ENCODE peak calls at places on chromosomes 2 and 18, in five cellular contexts. N, U, K, Y and X are unnamed samples.

GRCh38 chr18:54155412-54155811 is 69.1 kb downstream of the MBD2 start:
- DNase-seq in N (no peak), Y (no peak), U (no peak), K (no peak), X (no peak)

GRCh38 chr2:20704886-20705285 is 37.9 kb downstream of the GDF7 start:
- DNase-seq in Y (no peak), U (no peak), K (no peak), N (no peak), X (no peak)

GRCh38 chr2:128406629-128407252 is 88.1 kb upstream of the HS6ST1 start:
- DNase-seq in Y (no peak), U (no peak), K (peak), N (no peak), X (no peak)

GRCh38 chr2:147572622-147573021 is 272.2 kb upstream of the ACVR2A start:
- DNase-seq in K (no peak), Y (no peak), U (no peak), N (no peak), X (no peak)

GRCh38 chr2:54665436-54665856 is 58.0 kb upstream of the EML6 start:
- DNase-seq in U (peak), N (peak), K (peak), Y (peak), X (peak)

GRCh38 chr2:60741588-60741987 is 14.5 kb upstream of the PAPOLG start:
- DNase-seq in N (no peak), U (no peak), Y (no peak), K (no peak), X (no peak)

GRCh38 chr2:176843208-176843607 is 369.4 kb upstream of the HNRNPA3 start:
- DNase-seq in K (no peak), Y (no peak), N (no peak), U (no peak), X (no peak)

GRCh38 chr2:191190439-191190838 is 39.6 kb upstream of the STAT4 start:
- DNase-seq in N (no peak), U (no peak), Y (no peak), K (no peak), X (no peak)

GRCh38 chr2:135985826-135986393 is 484 bp upstream of the DARS1 start:
- DNase-seq in Y (no peak), K (no peak), U (no peak), N (no peak), X (no peak)

GRCh38 chr2:46735730-46736493 is 179.7 kb downstream of the MCFD2 start:
- DNase-seq in Y (no peak), N (no peak), U (no peak), K (no peak), X (no peak)

GRCh38 chr2:139773720-139774277 is 993.6 kb upstream of the NXPH2 start:
- DNase-seq in N (no peak), K (no peak), Y (no peak), U (no peak), X (no peak)

GRCh38 chr2:227341553-227341952 is 16.5 kb downstream of the MFF start:
- DNase-seq in K (no peak), N (no peak), U (no peak), Y (no peak), X (no peak)

GRCh38 chr2:69222984-69223658 is 163.9 kb downstream of the GFPT1 start:
- DNase-seq in Y (no peak), U (peak), K (peak), N (peak), X (no peak)

GRCh38 chr2:146837857-146838256 is 1007.0 kb upstream of the ACVR2A start:
- DNase-seq in Y (no peak), N (no peak), K (no peak), U (no peak), X (no peak)

GRCh38 chr2:74778381-74779371 is 55.3 kb upstream of the HK2 start:
- DNase-seq in K (no peak), U (peak), N (peak), Y (no peak), X (peak)

GRCh38 chr2:183172220-183172887 is 48.1 kb downstream of the NUP35 start:
- DNase-seq in K (no peak), U (no peak), N (no peak), Y (no peak), X (no peak)

GRCh38 chr2:138334323-138334722 is 167.2 kb upstream of the SPOPL start:
- DNase-seq in U (no peak), K (no peak), Y (no peak), N (no peak), X (no peak)

GRCh38 chr2:1898461-1899395 is 154.4 kb upstream of the PXDN start:
- DNase-seq in N (no peak), K (no peak), Y (no peak), U (no peak), X (no peak)

GRCh38 chr2:17413031-17413430 is 105.2 kb downstream of the RAD51AP2 start:
- DNase-seq in K (no peak), U (no peak), Y (no peak), N (no peak), X (no peak)

GRCh38 chr2:138193416-138194213 is 229.3 kb downstream of the HNMT start:
- DNase-seq in N (no peak), K (no peak), Y (no peak), U (no peak), X (no peak)

GRCh38 chr2:161169335-161169734 is 9.1 kb downstream of the TANK start:
- DNase-seq in K (no peak), U (no peak), N (no peak), Y (no peak), X (no peak)
- TF ChIP-seq CTCF in K (no peak), U (no peak), N (no peak), Y (no peak), X (no peak)

GRCh38 chr18:33020877-33021276 is 248.1 kb upstream of the KLHL14 start:
- DNase-seq in U (no peak), K (no peak), N (no peak), Y (no peak), X (no peak)

GRCh38 chr18:33022370-33022769 is 249.5 kb upstream of the KLHL14 start:
- DNase-seq in U (no peak), N (no peak), K (no peak), Y (no peak), X (no peak)
- TF ChIP-seq CTCF in U (no peak), N (no peak), K (peak), Y (no peak), X (peak)

GRCh38 chr2:11807156-11808015 is 61.0 kb downstream of the LPIN1 start:
- DNase-seq in N (no peak), U (no peak), Y (no peak), K (no peak), X (no peak)
- TF ChIP-seq CTCF in N (no peak), U (no peak), Y (no peak), K (no peak), X (no peak)

DNA sequence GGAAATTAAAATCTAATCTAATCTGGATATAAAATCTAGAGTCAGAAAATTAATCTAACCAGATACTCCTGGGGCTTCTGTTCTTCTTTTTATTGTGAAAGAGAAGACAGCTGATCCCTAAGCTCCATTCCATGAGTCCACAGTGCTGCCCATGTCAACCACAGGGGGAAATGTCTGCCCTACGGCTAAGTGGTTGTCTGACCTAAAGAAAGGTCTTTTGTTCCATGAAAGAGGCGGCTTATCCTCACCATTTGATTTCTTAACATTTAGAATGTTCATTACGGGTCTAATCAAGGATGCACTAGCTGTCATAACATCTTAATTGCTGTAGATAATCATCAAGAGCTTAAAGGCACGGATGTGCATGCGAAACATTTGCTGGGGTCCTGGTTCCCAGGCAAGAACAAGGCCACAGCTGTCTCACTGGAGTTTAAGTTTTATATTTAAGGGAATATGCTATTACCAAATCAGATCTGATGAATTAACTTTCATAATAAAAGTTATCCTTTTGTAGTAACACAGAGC is 162.6 kb downstream of the PAX3 start:
- DNase-seq in K (no peak), U (no peak), Y (no peak), N (no peak), X (no peak)
- TF ChIP-seq CTCF in K (no peak), U (no peak), Y (no peak), N (no peak), X (no peak)

DNA sequence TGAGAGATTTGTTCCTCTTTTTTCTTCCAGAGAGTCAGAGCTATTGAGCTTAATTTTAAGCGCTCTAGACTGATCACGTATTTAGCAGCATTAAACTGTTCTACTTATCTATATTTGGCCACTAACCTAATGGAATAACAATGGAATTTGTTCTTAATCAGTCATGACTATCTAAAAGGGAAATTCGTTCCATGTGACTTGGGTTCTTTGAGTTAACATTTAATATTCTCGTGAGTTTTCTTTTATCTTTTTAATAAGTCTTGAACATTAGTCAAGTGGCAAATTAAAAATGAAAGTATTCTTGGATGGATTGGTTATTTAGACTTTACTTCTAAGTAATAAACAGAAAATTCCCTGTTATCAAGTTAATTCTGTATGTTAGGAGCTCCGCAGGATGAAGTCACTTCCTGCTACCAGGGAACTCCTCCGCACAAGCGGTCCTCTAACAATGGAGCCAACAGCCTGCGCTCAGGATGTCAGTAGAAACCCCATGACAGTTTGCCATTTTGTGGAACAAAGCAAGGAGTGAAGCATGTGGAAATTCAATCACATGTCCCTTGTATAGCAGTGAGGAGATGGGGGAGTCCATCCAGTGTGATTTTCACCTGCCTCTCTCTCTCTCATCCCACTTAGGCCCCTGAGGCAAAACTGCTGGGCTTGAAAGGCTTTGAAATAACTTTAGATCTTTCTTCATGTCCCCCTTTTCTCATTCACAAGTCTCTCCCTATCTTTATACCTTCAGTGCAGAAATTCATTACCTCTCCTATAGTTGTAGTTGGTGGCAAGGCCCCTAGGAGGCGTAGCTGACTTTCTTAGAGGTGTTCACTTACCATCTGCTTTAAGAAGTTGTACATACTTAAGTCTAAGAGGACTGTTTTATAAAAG is 138.1 kb downstream of the WDR7 start:
- DNase-seq in N (no peak), K (peak), U (peak), Y (peak), X (peak)
- TF ChIP-seq CTCF in N (peak), K (peak), U (peak), Y (peak), X (peak)

DNA sequence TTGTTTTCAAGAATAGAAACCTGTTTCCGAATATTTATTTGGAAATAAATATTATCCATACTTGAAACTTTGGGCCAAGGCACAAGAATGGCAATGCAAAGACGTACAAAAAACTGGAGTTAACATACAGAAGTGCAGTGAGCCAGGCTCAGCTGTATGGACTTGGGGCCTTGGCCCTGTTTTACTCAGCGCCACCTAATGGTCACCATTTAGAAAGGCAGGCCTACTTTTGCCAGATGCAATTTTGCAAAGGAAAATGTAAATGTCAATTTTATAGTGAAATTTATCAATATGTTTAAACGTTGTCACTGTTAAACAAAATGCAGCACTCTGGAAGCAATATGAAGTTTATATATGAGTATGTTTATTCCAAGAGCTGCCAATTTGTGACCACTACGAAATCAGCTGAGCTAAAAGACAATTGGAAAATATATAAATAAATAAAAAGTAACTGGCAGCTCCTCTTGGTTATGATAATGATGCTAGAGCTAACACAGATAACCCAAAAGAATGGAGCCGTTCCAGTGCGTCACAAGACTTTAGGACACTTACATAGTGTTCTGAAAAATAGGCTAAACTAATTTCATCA is 155.0 kb downstream of the ARHGAP15 start:
- DNase-seq in N (no peak), Y (peak), U (peak), K (no peak), X (peak)
- TF ChIP-seq CTCF in N (peak), Y (peak), U (peak), K (peak), X (peak)

GRCh38 chr2:202109737-202110184 is 36.7 kb downstream of the KIAA2012 start:
- DNase-seq in Y (no peak), N (peak), U (peak), K (no peak), X (no peak)
- TF ChIP-seq CTCF in Y (no peak), N (no peak), U (peak), K (no peak), X (no peak)

DNA sequence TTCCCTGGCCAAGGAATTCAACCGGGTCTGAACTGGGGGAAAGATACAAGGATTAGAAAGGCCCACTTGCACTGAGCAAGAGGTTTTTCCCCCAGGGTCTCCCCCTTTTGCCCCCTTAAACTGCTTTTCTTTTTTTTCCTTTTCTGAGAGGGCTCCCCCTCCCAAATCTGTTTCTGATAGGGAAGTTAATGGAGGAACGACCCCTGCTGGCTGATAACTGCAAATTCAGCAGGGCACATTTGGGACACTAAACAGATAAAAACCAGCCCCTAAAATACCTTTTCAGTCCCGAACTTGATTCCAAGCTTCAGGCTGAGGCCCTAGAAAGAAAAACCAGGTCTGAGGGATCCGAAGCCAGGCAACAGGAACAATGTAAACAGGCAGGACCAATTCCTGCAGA is 1012.4 kb upstream of the CRIM1 start:
- DNase-seq in K (no peak), N (no peak), Y (no peak), U (peak), X (no peak)
- TF ChIP-seq CTCF in K (no peak), N (no peak), Y (peak), U (peak), X (no peak)